ENCODE peak calls at places on chromosomes 7 and 10, in seven cellular contexts. One of them, this sample, is unnamed.

GRCh38 chr7:19610194-19610943 is 98.5 kb downstream of the POLR1F start:
- DNase-seq in pancreas: no peak
- DNase-seq in brain microvascular endothelial cell: no peak
- DNase-seq in astrocyte of the spinal cord: no peak
- DNase-seq in GM23338: no peak
- DNase-seq in lower lobe of right lung: no peak
- DNase-seq in hepatocyte: no peak
- DNase-seq in this sample: no peak

GRCh38 chr7:111985802-111986201 is 220.4 kb downstream of the DOCK4 start:
- DNase-seq in pancreas: no peak
- DNase-seq in brain microvascular endothelial cell: no peak
- DNase-seq in astrocyte of the spinal cord: no peak
- DNase-seq in GM23338: no peak
- DNase-seq in lower lobe of right lung: no peak
- DNase-seq in hepatocyte: no peak
- DNase-seq in this sample: no peak

GRCh38 chr10:84531396-84531795 is 203.0 kb downstream of the CCSER2 start:
- DNase-seq in pancreas: no peak
- DNase-seq in brain microvascular endothelial cell: no peak
- DNase-seq in astrocyte of the spinal cord: peak; percentile 28
- DNase-seq in GM23338: no peak
- DNase-seq in lower lobe of right lung: no peak
- DNase-seq in hepatocyte: no peak
- DNase-seq in this sample: no peak

GRCh38 chr7:759569-759968 is 32.5 kb upstream of the PRKAR1B start:
- DNase-seq in pancreas: no peak
- DNase-seq in brain microvascular endothelial cell: no peak
- DNase-seq in astrocyte of the spinal cord: no peak
- DNase-seq in GM23338: no peak
- DNase-seq in lower lobe of right lung: peak; percentile 4
- DNase-seq in hepatocyte: no peak
- DNase-seq in this sample: no peak

GRCh38 chr10:86868353-86868752 is 89.1 kb downstream of the MMRN2 start:
- DNase-seq in pancreas: no peak
- DNase-seq in brain microvascular endothelial cell: peak; percentile 16
- DNase-seq in astrocyte of the spinal cord: peak; percentile 64
- DNase-seq in GM23338: peak; percentile 95
- DNase-seq in lower lobe of right lung: no peak
- DNase-seq in hepatocyte: peak; percentile 80
- DNase-seq in this sample: no peak

GRCh38 chr7:37344886-37345579 is 103.6 kb downstream of the ELMO1 start:
- DNase-seq in pancreas: no peak
- DNase-seq in brain microvascular endothelial cell: no peak
- DNase-seq in astrocyte of the spinal cord: no peak
- DNase-seq in GM23338: no peak
- DNase-seq in lower lobe of right lung: no peak
- DNase-seq in hepatocyte: no peak
- DNase-seq in this sample: no peak

GRCh38 chr10:26714816-26715487 is 17.5 kb downstream of the PDSS1 start:
- DNase-seq in pancreas: no peak
- DNase-seq in brain microvascular endothelial cell: no peak
- DNase-seq in astrocyte of the spinal cord: no peak
- DNase-seq in GM23338: no peak
- DNase-seq in lower lobe of right lung: no peak
- DNase-seq in hepatocyte: peak; percentile 70
- DNase-seq in this sample: no peak

GRCh38 chr10:103551619-103552602 is 58.4 kb downstream of the NEURL1 start:
- DNase-seq in pancreas: no peak
- DNase-seq in brain microvascular endothelial cell: no peak
- DNase-seq in astrocyte of the spinal cord: no peak
- DNase-seq in GM23338: no peak
- DNase-seq in lower lobe of right lung: peak; percentile 68
- DNase-seq in hepatocyte: no peak
- DNase-seq in this sample: no peak

GRCh38 chr7:139152149-139152548 is 42.6 kb upstream of the ZC3HAV1 start:
- DNase-seq in pancreas: no peak
- DNase-seq in brain microvascular endothelial cell: no peak
- DNase-seq in astrocyte of the spinal cord: no peak
- DNase-seq in GM23338: no peak
- DNase-seq in lower lobe of right lung: no peak
- DNase-seq in hepatocyte: no peak
- DNase-seq in this sample: no peak

GRCh38 chr10:76329891-76330575 is 898.6 kb downstream of the LRMDA start:
- DNase-seq in pancreas: no peak
- DNase-seq in brain microvascular endothelial cell: no peak
- DNase-seq in astrocyte of the spinal cord: peak; percentile 54
- DNase-seq in GM23338: no peak
- DNase-seq in lower lobe of right lung: no peak
- DNase-seq in hepatocyte: no peak
- DNase-seq in this sample: no peak

GRCh38 chr7:44263342-44264082 is 61.9 kb downstream of the CAMK2B start:
- DNase-seq in pancreas: no peak
- DNase-seq in brain microvascular endothelial cell: no peak
- DNase-seq in astrocyte of the spinal cord: no peak
- DNase-seq in GM23338: no peak
- DNase-seq in lower lobe of right lung: no peak
- DNase-seq in hepatocyte: peak; percentile 36
- DNase-seq in this sample: no peak

GRCh38 chr10:121613456-121613855 is 15.2 kb upstream of the FGFR2 start:
- DNase-seq in pancreas: no peak
- DNase-seq in brain microvascular endothelial cell: no peak
- DNase-seq in astrocyte of the spinal cord: no peak
- DNase-seq in GM23338: no peak
- DNase-seq in lower lobe of right lung: no peak
- DNase-seq in hepatocyte: no peak
- DNase-seq in this sample: no peak

GRCh38 chr7:142188846-142189245 is 69.0 kb downstream of the PRSS58 start:
- DNase-seq in pancreas: no peak
- DNase-seq in brain microvascular endothelial cell: no peak
- DNase-seq in astrocyte of the spinal cord: peak; percentile 32
- DNase-seq in GM23338: peak; percentile 36
- DNase-seq in lower lobe of right lung: no peak
- DNase-seq in hepatocyte: no peak
- DNase-seq in this sample: no peak

GRCh38 chr7:39463252-39463651 is 103.0 kb upstream of the YAE1 start:
- DNase-seq in pancreas: no peak
- DNase-seq in brain microvascular endothelial cell: no peak
- DNase-seq in astrocyte of the spinal cord: no peak
- DNase-seq in GM23338: no peak
- DNase-seq in lower lobe of right lung: no peak
- DNase-seq in hepatocyte: no peak
- DNase-seq in this sample: no peak

GRCh38 chr7:39468841-39469240 is 97.4 kb upstream of the YAE1 start:
- DNase-seq in pancreas: no peak
- DNase-seq in brain microvascular endothelial cell: no peak
- DNase-seq in astrocyte of the spinal cord: no peak
- DNase-seq in GM23338: no peak
- DNase-seq in lower lobe of right lung: no peak
- DNase-seq in hepatocyte: no peak
- DNase-seq in this sample: no peak

GRCh38 chr7:39464350-39465054 is 101.7 kb upstream of the YAE1 start:
- DNase-seq in pancreas: no peak
- DNase-seq in brain microvascular endothelial cell: no peak
- DNase-seq in astrocyte of the spinal cord: no peak
- DNase-seq in GM23338: no peak
- DNase-seq in lower lobe of right lung: no peak
- DNase-seq in hepatocyte: no peak
- DNase-seq in this sample: no peak

GRCh38 chr7:39461263-39461662 is 104.9 kb upstream of the YAE1 start:
- DNase-seq in pancreas: no peak
- DNase-seq in brain microvascular endothelial cell: no peak
- DNase-seq in astrocyte of the spinal cord: no peak
- DNase-seq in GM23338: no peak
- DNase-seq in lower lobe of right lung: no peak
- DNase-seq in hepatocyte: no peak
- DNase-seq in this sample: no peak

DNA sequence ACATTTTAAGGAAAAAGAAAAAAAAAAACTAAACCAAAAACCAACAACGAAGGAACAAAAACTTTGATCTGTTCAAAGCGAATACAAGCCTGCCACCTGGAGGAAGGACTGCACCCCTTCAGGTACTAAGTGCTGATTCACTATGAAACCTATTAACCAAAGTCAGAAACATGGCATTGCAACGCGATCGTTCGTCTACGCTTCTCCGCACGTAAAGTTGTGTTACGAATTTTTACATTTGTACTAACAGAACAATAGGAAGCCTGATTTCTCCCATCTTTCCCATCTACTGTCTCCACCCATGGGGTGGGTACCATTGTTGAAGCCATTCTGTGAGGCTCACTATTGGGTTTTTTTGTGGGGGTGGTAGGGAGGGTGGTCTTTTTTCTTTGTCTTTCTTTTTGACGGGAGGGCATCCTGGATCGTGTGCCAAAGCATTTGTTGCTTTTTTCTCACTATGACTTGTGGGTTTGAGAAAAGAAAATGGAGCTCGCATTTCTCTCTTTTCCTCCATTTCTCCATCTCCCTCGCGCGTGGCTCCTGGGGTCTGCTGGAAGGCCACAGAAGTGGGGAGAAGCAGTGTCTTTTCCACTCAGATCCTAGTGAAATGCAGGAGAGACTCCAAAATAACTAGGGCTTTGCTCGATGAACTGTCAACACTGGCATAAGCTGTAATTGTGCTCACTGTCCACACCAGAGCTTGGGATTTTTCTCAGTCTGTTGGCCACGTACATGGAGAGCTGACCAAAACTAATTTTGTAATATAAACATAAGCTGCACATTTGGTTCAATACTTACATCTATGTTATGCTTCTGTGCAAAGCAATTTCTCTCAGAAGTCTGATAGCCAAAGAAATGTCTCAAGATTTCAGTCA is 100.9 kb upstream of the YAE1 start:
- DNase-seq in pancreas: peak; percentile 18
- DNase-seq in brain microvascular endothelial cell: peak; percentile 60
- DNase-seq in astrocyte of the spinal cord: peak; percentile 65
- DNase-seq in GM23338: peak; percentile 91
- DNase-seq in lower lobe of right lung: no peak
- DNase-seq in hepatocyte: peak; percentile 80
- DNase-seq in this sample: peak; percentile 39
- TF ChIP-seq CTCF in pancreas: peak; percentile 58
- TF ChIP-seq CTCF in brain microvascular endothelial cell: peak; percentile 89
- TF ChIP-seq CTCF in astrocyte of the spinal cord: peak; percentile 82
- TF ChIP-seq CTCF in GM23338: peak; percentile 94
- TF ChIP-seq CTCF in lower lobe of right lung: peak; percentile 72
- TF ChIP-seq CTCF in hepatocyte: peak; percentile 92
- TF ChIP-seq CTCF in this sample: peak; percentile 79

GRCh38 chr10:23439452-23439919 is 611 bp downstream of the OTUD1 start:
- DNase-seq in pancreas: peak; percentile 22
- DNase-seq in brain microvascular endothelial cell: no peak
- DNase-seq in astrocyte of the spinal cord: no peak
- DNase-seq in GM23338: peak; percentile 28
- DNase-seq in lower lobe of right lung: no peak
- DNase-seq in hepatocyte: no peak
- DNase-seq in this sample: no peak

GRCh38 chr10:23435378-23435777 is 3.5 kb upstream of the OTUD1 start:
- DNase-seq in pancreas: no peak
- DNase-seq in brain microvascular endothelial cell: no peak
- DNase-seq in astrocyte of the spinal cord: no peak
- DNase-seq in GM23338: no peak
- DNase-seq in lower lobe of right lung: no peak
- DNase-seq in hepatocyte: no peak
- DNase-seq in this sample: no peak

GRCh38 chr10:23439920-23440875 is 1.3 kb downstream of the OTUD1 start:
- DNase-seq in pancreas: peak; percentile 26
- DNase-seq in brain microvascular endothelial cell: peak; percentile 29
- DNase-seq in astrocyte of the spinal cord: peak; percentile 17
- DNase-seq in GM23338: peak; percentile 50
- DNase-seq in lower lobe of right lung: peak; percentile 69
- DNase-seq in hepatocyte: peak; percentile 58
- DNase-seq in this sample: peak; percentile 3

GRCh38 chr10:23438547-23439451 is at the start of gene OTUD1:
- DNase-seq in pancreas: peak; percentile 95
- DNase-seq in brain microvascular endothelial cell: peak; percentile 80
- DNase-seq in astrocyte of the spinal cord: peak; percentile 92
- DNase-seq in GM23338: peak; percentile 96
- DNase-seq in lower lobe of right lung: peak; percentile 99
- DNase-seq in hepatocyte: peak; percentile 98
- DNase-seq in this sample: peak; percentile 66

GRCh38 chr10:23437987-23438546 is 808 bp upstream of the OTUD1 start:
- DNase-seq in pancreas: no peak
- DNase-seq in brain microvascular endothelial cell: no peak
- DNase-seq in astrocyte of the spinal cord: no peak
- DNase-seq in GM23338: no peak
- DNase-seq in lower lobe of right lung: no peak
- DNase-seq in hepatocyte: no peak
- DNase-seq in this sample: no peak
- H3K4me3 ChIP-seq in pancreas: peak overlapping the region; percentile 86
- H3K4me3 ChIP-seq in brain microvascular endothelial cell: peak overlapping the region; percentile 68
- H3K4me3 ChIP-seq in astrocyte of the spinal cord: peak overlapping the region; percentile 47
- H3K4me3 ChIP-seq in GM23338: peak overlapping the region; percentile 80
- H3K4me3 ChIP-seq in lower lobe of right lung: peak overlapping the region; percentile 77
- H3K4me3 ChIP-seq in hepatocyte: peak overlapping the region; percentile 22
- H3K4me3 ChIP-seq in this sample: peak overlapping the region; percentile 60

DNA sequence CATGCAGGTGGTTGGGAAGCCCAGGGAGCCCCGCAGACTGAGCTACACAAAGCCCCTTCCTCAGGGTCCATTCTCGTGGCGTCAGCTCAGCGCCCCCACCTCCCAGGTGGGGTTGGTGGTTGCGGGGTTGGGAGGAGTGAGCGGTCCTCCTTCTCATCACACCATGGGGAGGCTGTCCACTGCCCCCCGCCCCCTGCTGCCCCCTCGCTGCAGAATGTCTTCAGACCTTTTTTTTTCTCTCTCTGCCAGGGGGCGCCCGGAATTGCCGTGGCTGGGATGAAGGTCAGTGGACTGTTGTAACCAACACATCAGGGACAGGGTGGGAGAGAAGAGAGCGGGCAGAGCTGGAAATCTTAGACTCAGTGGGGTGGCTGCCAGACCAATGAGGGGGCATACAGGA is 116.3 kb downstream of the COL13A1 start:
- DNase-seq in pancreas: no peak
- DNase-seq in brain microvascular endothelial cell: no peak
- DNase-seq in astrocyte of the spinal cord: no peak
- DNase-seq in GM23338: peak; percentile 25
- DNase-seq in lower lobe of right lung: no peak
- DNase-seq in hepatocyte: no peak
- DNase-seq in this sample: no peak
- TF ChIP-seq CTCF in pancreas: no peak
- TF ChIP-seq CTCF in brain microvascular endothelial cell: peak; percentile 10
- TF ChIP-seq CTCF in astrocyte of the spinal cord: no peak
- TF ChIP-seq CTCF in GM23338: peak; percentile 55
- TF ChIP-seq CTCF in lower lobe of right lung: no peak
- TF ChIP-seq CTCF in hepatocyte: no peak
- TF ChIP-seq CTCF in this sample: no peak

DNA sequence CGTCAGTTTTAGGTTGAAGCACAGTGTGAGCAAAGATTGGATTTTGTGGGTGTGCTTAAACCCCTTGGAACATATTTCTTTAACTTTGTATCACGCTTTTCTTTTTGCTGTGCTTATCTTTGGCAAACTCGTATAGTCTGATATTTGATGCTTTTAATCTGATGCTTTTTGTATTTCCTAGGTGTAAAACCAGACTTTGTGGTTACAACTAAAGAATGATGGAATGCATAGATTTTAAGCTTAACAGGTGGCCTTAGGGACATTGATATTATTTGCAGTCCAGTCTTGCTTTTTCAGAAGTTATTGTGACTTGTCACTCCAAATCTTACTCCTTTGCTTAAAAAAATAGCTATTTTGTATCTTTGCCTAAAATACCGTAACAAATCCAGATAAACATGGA is 1.3 kb downstream of the BTRC start:
- DNase-seq in pancreas: no peak
- DNase-seq in brain microvascular endothelial cell: no peak
- DNase-seq in astrocyte of the spinal cord: no peak
- DNase-seq in GM23338: no peak
- DNase-seq in lower lobe of right lung: no peak
- DNase-seq in hepatocyte: no peak
- DNase-seq in this sample: no peak
- H3K4me3 ChIP-seq in pancreas: no peak overlapping the region
- H3K4me3 ChIP-seq in brain microvascular endothelial cell: peak overlapping the region; percentile 86
- H3K4me3 ChIP-seq in astrocyte of the spinal cord: peak overlapping the region; percentile 82
- H3K4me3 ChIP-seq in GM23338: peak overlapping the region; percentile 70
- H3K4me3 ChIP-seq in lower lobe of right lung: peak overlapping the region; percentile 97
- H3K4me3 ChIP-seq in hepatocyte: peak overlapping the region; percentile 35
- H3K4me3 ChIP-seq in this sample: peak overlapping the region; percentile 82